ENCODE peak calls at places on chromosomes 4 and X, in seven cellular contexts. E, F, D, N, I, V and K are unnamed samples. For H3K4me1, the result is how much of the 10 kb centered on the place peaks cover.

GRCh38 chr4:121551881-121552280 is 144.9 kb downstream of the ANXA5 start:
- DNase-seq in E (no peak), F (no peak), D (peak), N (no peak), I (no peak), V (no peak), K (no peak)

GRCh38 chr4:141102367-141102766 is 30.9 kb downstream of the RNF150 start:
- DNase-seq in E (no peak), F (no peak), D (peak), N (no peak), I (no peak), V (peak), K (peak)

GRCh38 chrX:42131856-42132255 is 208.5 kb upstream of the CASK start:
- DNase-seq in E (no peak), F (no peak), D (peak), N (no peak), I (peak), V (no peak), K (no peak)

GRCh38 chrX:154748712-154749339 is 2.1 kb downstream of the GAB3 start:
- DNase-seq in E (no peak), F (peak), D (peak), N (no peak), I (no peak), V (peak), K (peak)

GRCh38 chr4:124903995-124904722 is 191.6 kb upstream of the ANKRD50 start:
- DNase-seq in E (peak), F (peak), D (peak), N (no peak), I (peak), V (peak), K (peak)

GRCh38 chr4:2886622-2887021 is 43.0 kb downstream of the ADD1 start:
- DNase-seq in E (no peak), F (peak), D (no peak), N (no peak), I (no peak), V (no peak), K (no peak)

GRCh38 chr4:104735174-104735573 is 240.5 kb upstream of the CXXC4 start:
- DNase-seq in E (no peak), F (no peak), D (no peak), N (no peak), I (no peak), V (no peak), K (no peak)

GRCh38 chrX:87621697-87622096 is 104.1 kb downstream of the KLHL4 start:
- DNase-seq in E (no peak), F (peak), D (no peak), N (no peak), I (no peak), V (no peak), K (no peak)

GRCh38 chrX:19168609-19169008 is 46.3 kb upstream of the ADGRG2 start:
- DNase-seq in E (no peak), F (no peak), D (no peak), N (no peak), I (no peak), V (no peak), K (no peak)

DNA sequence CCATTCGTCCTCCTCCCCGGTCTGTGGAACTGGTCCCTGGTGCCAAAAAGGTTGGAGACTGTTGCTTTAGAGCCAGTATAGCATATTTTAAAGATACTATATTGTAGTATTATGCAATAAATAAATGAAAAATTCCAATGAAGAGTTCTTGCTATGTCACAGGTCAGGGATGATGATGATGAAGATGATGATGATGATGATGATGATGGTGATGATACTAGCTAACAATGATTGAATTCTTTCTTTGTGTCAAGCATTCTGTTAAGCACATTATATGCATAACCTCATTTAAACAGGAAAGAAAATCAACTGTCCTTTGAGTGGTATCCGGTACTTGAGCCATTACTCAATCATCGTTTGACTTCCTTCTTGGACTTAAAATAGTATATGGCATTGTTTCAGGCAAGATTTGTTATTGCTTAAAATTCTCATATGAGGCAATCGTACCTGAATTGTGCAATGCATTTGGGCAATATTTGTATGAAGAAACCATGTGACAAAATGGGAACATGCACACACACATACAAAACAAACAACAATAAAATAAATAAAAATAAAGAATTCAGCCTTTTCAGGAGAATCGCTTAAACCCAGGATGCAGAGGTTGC is 22.8 kb upstream of the TLR2 start:
- DNase-seq in E (no peak), F (no peak), D (peak), N (no peak), I (no peak), V (no peak), K (no peak)
- TF ChIP-seq CTCF in E (no peak), F (no peak), D (no peak), N (no peak), I (no peak), V (no peak), K (no peak)

DNA sequence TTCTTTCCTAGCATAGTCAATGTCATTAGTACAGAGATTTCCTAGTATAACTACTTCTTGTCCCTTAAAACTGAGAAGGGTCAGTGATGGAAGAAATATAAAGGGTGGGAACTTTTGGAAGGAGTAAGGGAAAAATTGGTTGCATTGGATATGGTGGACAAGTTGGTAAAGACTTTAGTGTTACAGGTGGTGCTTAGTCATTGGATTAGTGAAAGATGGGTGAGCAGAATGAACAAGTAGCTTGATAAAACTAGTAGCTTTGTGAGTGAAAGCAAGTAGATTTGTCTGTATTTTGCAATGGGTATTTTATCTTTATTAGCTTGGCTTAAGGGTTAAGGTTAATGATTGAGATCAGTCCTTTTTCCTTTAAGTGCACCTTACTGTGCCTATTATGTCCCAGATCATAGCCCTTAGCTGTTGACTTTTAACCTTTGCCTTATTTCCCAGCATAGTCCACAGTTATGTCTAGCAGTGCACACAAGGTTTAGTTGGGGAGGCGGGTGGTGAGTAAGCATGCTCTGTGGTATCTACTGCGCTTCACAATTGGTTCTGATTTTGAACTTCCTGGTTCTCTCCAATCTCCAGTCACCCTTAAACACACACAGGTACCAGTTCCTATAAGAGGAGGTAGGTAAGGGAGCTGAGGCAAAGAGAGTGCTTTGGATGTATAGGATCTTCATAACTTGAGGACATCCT is 9.5 kb downstream of the WDR44 start:
- DNase-seq in E (no peak), F (no peak), D (peak), N (no peak), I (no peak), V (no peak), K (peak)
- H3K4me1 ChIP-seq in E (under half), F (under half), D (under half), N (under half), I (under half), V (under half), K (under half)

DNA sequence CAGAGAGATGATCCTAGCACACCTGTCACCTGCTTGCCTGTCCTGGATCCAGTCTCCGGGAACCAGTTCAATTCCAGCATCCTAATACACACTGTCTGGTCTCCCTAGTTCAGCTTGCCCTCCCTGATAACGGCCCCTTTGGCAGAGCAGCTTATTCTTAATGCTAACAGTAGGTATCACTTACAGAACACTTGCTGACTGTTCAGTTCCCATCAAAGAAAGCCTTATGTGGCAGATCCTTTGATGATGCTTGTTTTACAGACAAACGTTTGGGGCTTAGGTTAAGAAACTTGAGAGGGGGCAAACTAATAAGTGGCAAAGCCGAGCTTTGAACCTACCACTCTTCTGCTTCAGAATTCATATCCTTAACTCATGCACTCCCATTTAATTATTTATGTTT is 885 bp downstream of the RASSF6 start:
- DNase-seq in E (no peak), F (no peak), D (no peak), N (no peak), I (no peak), V (no peak), K (no peak)
- H3K4me3 ChIP-seq in E (no peak), F (no peak), D (peak), N (no peak), I (no peak), V (peak), K (no peak)

GRCh38 chrX:17527932-17528331 is 152.9 kb downstream of the NHS start:
- DNase-seq in E (no peak), F (no peak), D (no peak), N (no peak), I (no peak), V (no peak), K (no peak)

GRCh38 chrX:17535229-17535628 is 160.2 kb downstream of the NHS start:
- DNase-seq in E (no peak), F (peak), D (peak), N (no peak), I (no peak), V (peak), K (no peak)

GRCh38 chrX:17527135-17527701 is 152.2 kb downstream of the NHS start:
- DNase-seq in E (peak), F (no peak), D (no peak), N (no peak), I (peak), V (no peak), K (peak)

GRCh38 chrX:17529349-17529748 is 154.3 kb downstream of the NHS start:
- DNase-seq in E (no peak), F (no peak), D (no peak), N (no peak), I (no peak), V (no peak), K (no peak)

DNA sequence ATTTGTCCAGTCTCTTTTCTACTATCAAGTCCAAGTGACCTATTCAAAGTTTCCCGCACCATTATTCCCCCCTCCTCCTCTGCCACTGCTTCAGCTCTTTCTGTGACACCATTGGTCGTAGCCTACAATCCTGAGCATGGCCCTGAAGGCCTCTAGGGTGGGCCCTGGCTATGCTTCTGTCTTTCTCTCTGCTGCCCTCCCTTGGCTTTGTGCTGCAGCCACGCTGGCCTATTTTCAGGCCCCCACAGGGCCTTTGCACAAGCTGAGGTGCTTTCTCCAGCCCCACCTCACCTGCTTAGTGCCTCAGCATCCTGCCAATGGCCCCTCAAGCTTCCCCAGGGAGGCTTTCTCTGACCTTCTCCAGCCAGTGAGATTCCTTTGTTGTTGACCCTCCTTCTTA is 156.5 kb downstream of the NHS start:
- DNase-seq in E (no peak), F (no peak), D (no peak), N (no peak), I (no peak), V (no peak), K (no peak)
- TF ChIP-seq CTCF in E (no peak), F (no peak), D (no peak), N (no peak), I (no peak), V (no peak), K (no peak)

DNA sequence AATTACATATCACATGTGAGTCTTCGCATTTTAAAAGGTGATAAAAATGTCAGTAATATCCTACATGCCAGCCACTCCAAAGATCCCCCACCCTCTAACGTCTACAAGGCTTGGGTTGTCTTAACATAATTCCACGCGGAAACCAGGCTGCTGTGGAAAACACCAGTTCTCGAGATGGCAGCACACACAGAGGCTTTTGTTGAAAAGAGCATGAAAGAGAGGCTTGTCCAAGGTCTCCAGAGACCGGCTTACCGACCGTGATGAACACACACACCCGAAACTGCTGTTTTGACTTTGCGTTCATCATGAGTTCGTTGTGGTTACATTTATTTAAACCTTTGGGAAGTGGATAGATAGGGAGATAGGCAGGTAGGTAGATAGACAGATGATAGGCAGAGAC is 87.9 kb downstream of the CRLF2 start:
- DNase-seq in E (no peak), F (no peak), D (no peak), N (no peak), I (no peak), V (no peak), K (no peak)
- H3K4me1 ChIP-seq in E (under half), F (under half), D (under half), N (under half), I (under half), V (under half), K (under half)

GRCh38 chrX:78383594-78383993 is 56.2 kb upstream of the CYSLTR1 start:
- DNase-seq in E (no peak), F (no peak), D (no peak), N (no peak), I (no peak), V (no peak), K (no peak)
- H3K4me3 ChIP-seq in E (no peak), F (no peak), D (no peak), N (no peak), I (no peak), V (no peak), K (no peak)

GRCh38 chrX:40299028-40299479 is 201.3 kb upstream of the BCOR start:
- DNase-seq in E (no peak), F (peak), D (no peak), N (no peak), I (no peak), V (no peak), K (no peak)
- TF ChIP-seq CTCF in E (no peak), F (peak), D (no peak), N (no peak), I (no peak), V (no peak), K (no peak)